ENCODE peak calls at places on chromosomes 11 and 22, in eight cellular contexts. I is cardiac muscle cell; M is activated CD4-positive, alpha-beta T cell treated with anti-CD3 and anti-CD28 coated beads, Interleukin-2, amount 50 U/mL, for 1 hour; A is mucosa of gallbladder; F is fibroblast of lung; V is T47D; N is GM23338; P is kidney glomerular epithelial cell. J is an unnamed sample.

GRCh38 chr22:35966314-35967045 is 62.1 kb downstream of the RBFOX2 start:
- DNase-seq in I (no peak), M (no peak), A (no peak), F (no peak), V (no peak), N (no peak), P (no peak), J (no peak)

GRCh38 chr11:62542750-62543567 is 3.6 kb downstream of the AHNAK start:
- DNase-seq in I (peak; percentile 81), M (peak; percentile 63), A (peak; percentile 71), F (peak; percentile 81), V (peak; percentile 64), N (peak; percentile 86), P (peak; percentile 64), J (peak; percentile 95)

GRCh38 chr11:57549983-57550382 is 12.6 kb downstream of the SMTNL1 start:
- DNase-seq in I (no peak), M (no peak), A (no peak), F (no peak), V (no peak), N (no peak), P (no peak), J (no peak)

GRCh38 chr11:70581991-70582885 is 183.9 kb downstream of the CTTN start:
- DNase-seq in I (no peak), M (no peak), A (no peak), F (no peak), V (no peak), N (no peak), P (no peak), J (peak; percentile 32)

GRCh38 chr11:26028294-26028954 is 303.5 kb upstream of the ANO3 start:
- DNase-seq in I (no peak), M (no peak), A (no peak), F (peak; percentile 59), V (no peak), N (no peak), P (peak; percentile 40), J (peak; percentile 39)

GRCh38 chr11:48052183-48053040 is 72.1 kb downstream of the PTPRJ start:
- DNase-seq in I (peak; percentile 82), M (no peak), A (peak; percentile 84), F (peak; percentile 21), V (peak; percentile 44), N (peak; percentile 82), P (peak; percentile 61), J (peak; percentile 89)

GRCh38 chr11:86637976-86638375 is 34.4 kb downstream of the ME3 start:
- DNase-seq in I (no peak), M (no peak), A (no peak), F (no peak), V (no peak), N (no peak), P (peak; percentile 36), J (no peak)

GRCh38 chr22:24706050-24706449 is 68.5 kb downstream of the PIWIL3 start:
- DNase-seq in I (no peak), M (no peak), A (no peak), F (no peak), V (no peak), N (peak; percentile 81), P (no peak), J (peak; percentile 85)

GRCh38 chr22:47966316-47966715 is 1203.9 kb downstream of the TBC1D22A start:
- DNase-seq in I (no peak), M (no peak), A (no peak), F (no peak), V (no peak), N (no peak), P (no peak), J (no peak)

GRCh38 chr11:8312966-8313365 is 49.3 kb upstream of the LMO1 start:
- DNase-seq in I (no peak), M (no peak), A (no peak), F (no peak), V (no peak), N (no peak), P (no peak), J (no peak)

GRCh38 chr11:61586792-61587430 is 6.0 kb upstream of the SYT7 start:
- DNase-seq in I (no peak), M (no peak), A (no peak), F (no peak), V (no peak), N (peak; percentile 60), P (no peak), J (no peak)

GRCh38 chr22:44550666-44551491 is 52.8 kb upstream of the RTL6 start:
- DNase-seq in I (no peak), M (no peak), A (peak; percentile 73), F (peak; percentile 96), V (no peak), N (no peak), P (peak; percentile 7), J (peak; percentile 25)

GRCh38 chr11:113334183-113334582 is 19.8 kb downstream of the TTC12 start:
- DNase-seq in I (no peak), M (no peak), A (no peak), F (no peak), V (no peak), N (no peak), P (no peak), J (no peak)

GRCh38 chr22:47267531-47268282 is 505.3 kb downstream of the TBC1D22A start:
- DNase-seq in I (no peak), M (no peak), A (no peak), F (no peak), V (no peak), N (no peak), P (no peak), J (no peak)

GRCh38 chr11:126981635-126982034 is 18.9 kb downstream of the KIRREL3 start:
- DNase-seq in I (no peak), M (no peak), A (no peak), F (no peak), V (no peak), N (no peak), P (no peak), J (no peak)

GRCh38 chr11:16262645-16262955 is 93.7 kb downstream of the SOX6 start:
- DNase-seq in I (no peak), M (no peak), A (no peak), F (no peak), V (no peak), N (no peak), P (no peak), J (no peak)

GRCh38 chr11:8988329-8989234 is 15.2 kb downstream of the NRIP3 start:
- DNase-seq in I (no peak), M (no peak), A (no peak), F (no peak), V (no peak), N (no peak), P (peak; percentile 22), J (no peak)

GRCh38 chr11:4495487-4495886 is 13.0 kb downstream of the OR52K1 start:
- DNase-seq in I (no peak), M (no peak), A (no peak), F (peak; percentile 5), V (no peak), N (no peak), P (no peak), J (no peak)

GRCh38 chr11:2801711-2802388 is 83.7 kb downstream of the CDKN1C start:
- DNase-seq in I (no peak), M (no peak), A (no peak), F (no peak), V (no peak), N (no peak), P (no peak), J (peak; percentile 12)

GRCh38 chr11:43944761-43945311 is 2.4 kb downstream of the C11orf96 start:
- DNase-seq in I (peak; percentile 44), M (peak; percentile 59), A (peak; percentile 79), F (no peak), V (peak; percentile 93), N (peak; percentile 78), P (no peak), J (peak; percentile 93)

GRCh38 chr11:115929618-115930129 is 425.5 kb upstream of the CADM1 start:
- DNase-seq in I (no peak), M (no peak), A (no peak), F (no peak), V (no peak), N (no peak), P (peak; percentile 69), J (no peak)

GRCh38 chr11:44627911-44628729 is 62.7 kb downstream of the CD82 start:
- DNase-seq in I (peak; percentile 15), M (no peak), A (peak; percentile 77), F (peak; percentile 78), V (no peak), N (no peak), P (peak; percentile 16), J (peak; percentile 53)

GRCh38 chr22:47786650-47787290 is 1024.3 kb downstream of the TBC1D22A start:
- DNase-seq in I (no peak), M (no peak), A (no peak), F (no peak), V (no peak), N (no peak), P (no peak), J (peak; percentile 5)

GRCh38 chr11:47715082-47715669 is at the start of gene AGBL2:
- DNase-seq in I (peak; percentile 73), M (peak; percentile 79), A (peak; percentile 68), F (peak; percentile 58), V (peak; percentile 72), N (peak; percentile 94), P (peak; percentile 46), J (peak; percentile 91)

GRCh38 chr22:37631448-37632173 is 7.9 kb upstream of the SH3BP1 start:
- DNase-seq in I (no peak), M (no peak), A (no peak), F (no peak), V (no peak), N (no peak), P (no peak), J (no peak)

GRCh38 chr11:45369294-45369693 is 83.2 kb upstream of the SYT13 start:
- DNase-seq in I (no peak), M (no peak), A (no peak), F (no peak), V (no peak), N (no peak), P (no peak), J (no peak)